ENCODE peak calls at places on chromosomes 13 and 19, in eight cellular contexts. E, O, R, I, Q, P, K and S are unnamed samples.

GRCh38 chr19:12858041-12858928 is 20.0 kb downstream of the MAST1 start:
- DNase-seq in E (no peak), O (no peak), R (no peak), I (no peak), Q (no peak), P (no peak), K (no peak), S (no peak)

GRCh38 chr13:47121092-47121763 is 224.4 kb upstream of the HTR2A start:
- DNase-seq in E (no peak), O (no peak), R (no peak), I (no peak), Q (no peak), P (no peak), K (no peak), S (no peak)

GRCh38 chr13:20702530-20702929 is 969 bp upstream of the IL17D start:
- DNase-seq in E (no peak), O (no peak), R (no peak), I (no peak), Q (no peak), P (no peak), K (no peak), S (peak)

GRCh38 chr13:65400707-65401106 is 1829.4 kb downstream of the PCDH9 start:
- DNase-seq in E (no peak), O (no peak), R (no peak), I (no peak), Q (no peak), P (no peak), K (no peak), S (no peak)

GRCh38 chr13:20983386-20983785 is 78.0 kb downstream of the LATS2 start:
- DNase-seq in E (no peak), O (no peak), R (no peak), I (no peak), Q (no peak), P (no peak), K (no peak), S (no peak)

GRCh38 chr13:23709521-23709920 is 139.3 kb downstream of the TNFRSF19 start:
- DNase-seq in E (no peak), O (no peak), R (no peak), I (no peak), Q (no peak), P (no peak), K (no peak), S (no peak)

GRCh38 chr19:35755550-35756371 is 1.1 kb downstream of the HSPB6 start:
- DNase-seq in E (no peak), O (peak), R (no peak), I (no peak), Q (peak), P (peak), K (no peak), S (peak)

GRCh38 chr19:47445527-47445926 is 26.2 kb downstream of the SLC8A2 start:
- DNase-seq in E (no peak), O (no peak), R (no peak), I (no peak), Q (no peak), P (no peak), K (no peak), S (no peak)

GRCh38 chr13:79354285-79354684 is 51.8 kb downstream of the RBM26 start:
- DNase-seq in E (no peak), O (no peak), R (no peak), I (no peak), Q (no peak), P (no peak), K (no peak), S (no peak)

GRCh38 chr19:5850743-5851293 is 431 bp downstream of the FUT3 start:
- DNase-seq in E (no peak), O (peak), R (no peak), I (no peak), Q (no peak), P (peak), K (no peak), S (no peak)

GRCh38 chr19:41447732-41448332 is 4.9 kb downstream of the ERICH4 start:
- DNase-seq in E (no peak), O (no peak), R (no peak), I (no peak), Q (no peak), P (no peak), K (no peak), S (no peak)

GRCh38 chr13:41311607-41312500 is 787 bp downstream of the NAA16 start:
- DNase-seq in E (peak), O (peak), R (peak), I (no peak), Q (peak), P (peak), K (peak), S (peak)

GRCh38 chr19:50268501-50268900 is 60.7 kb downstream of the KCNC3 start:
- DNase-seq in E (no peak), O (no peak), R (no peak), I (no peak), Q (no peak), P (no peak), K (no peak), S (no peak)

GRCh38 chr13:73300718-73301425 is 242.1 kb downstream of the KLF5 start:
- DNase-seq in E (no peak), O (no peak), R (no peak), I (no peak), Q (no peak), P (no peak), K (no peak), S (no peak)

GRCh38 chr19:58296086-58296485 is 9.1 kb upstream of the ERVK3-1 start:
- DNase-seq in E (no peak), O (no peak), R (no peak), I (no peak), Q (no peak), P (no peak), K (no peak), S (peak)

GRCh38 chr13:54647275-54647674 is 1618.7 kb downstream of the OLFM4 start:
- DNase-seq in E (no peak), O (no peak), R (no peak), I (no peak), Q (no peak), P (no peak), K (no peak), S (no peak)

GRCh38 chr13:49655906-49656305 is 27.6 kb downstream of the ARL11 start:
- DNase-seq in E (no peak), O (no peak), R (no peak), I (no peak), Q (no peak), P (no peak), K (no peak), S (no peak)